ENCODE peak calls at places on chromosomes 11 and 22, in five cellular contexts. Y is activated T-helper 1 cell treated with anti-CD3 and anti-CD28 coated beads, Interleukin-12 subunit alpha, Interleukin-12 subunit beta, Interleukin-2, Interleukin-4 antibody, amounts not matched to agents 30 ng/mL and 10 ng/mL and 1 ng/mL, durations not matched to agents 14 hours and 24 hours and 36 hours; G is stimulated activated CD8-positive, alpha-beta memory T cell treated with anti-CD3 and anti-CD28 coated beads, Interleukin-7, amount 100 ng/mL, for 1 hour; T is GM12878; F is activated naive CD4-positive, alpha-beta T cell. J is an unnamed sample.

GRCh38 chr22:33542153-33542552 is 378.1 kb downstream of the LARGE1 start:
- DNase-seq in F (no peak), T (no peak), Y (no peak), G (no peak), J (no peak)

GRCh38 chr22:41825376-41825775 is 7.5 kb upstream of the SREBF2 start:
- DNase-seq in Y (no peak), T (no peak), F (no peak), G (no peak), J (no peak)

GRCh38 chr22:37355174-37355573 is 72.1 kb downstream of the ELFN2 start:
- DNase-seq in T (no peak), Y (no peak), G (no peak), F (no peak), J (no peak)

GRCh38 chr11:61554172-61554988 is 26.5 kb downstream of the SYT7 start:
- DNase-seq in Y (no peak), F (no peak), G (no peak), T (no peak), J (no peak)

GRCh38 chr22:21642584-21643448 is 714 bp downstream of the SDF2L1 start:
- DNase-seq in G (no peak), T (no peak), F (no peak), Y (peak; percentile 49), J (peak; percentile 80)

GRCh38 chr22:45604239-45604711 is 67.4 kb upstream of the ATXN10 start:
- DNase-seq in T (no peak), F (no peak), G (no peak), Y (no peak), J (no peak)

GRCh38 chr11:58576792-58577440 is 1.3 kb upstream of the LPXN start:
- DNase-seq in G (no peak), T (no peak), F (no peak), Y (no peak), J (no peak)

GRCh38 chr11:6812391-6813005 is 13.0 kb upstream of the OR6A2 start:
- DNase-seq in F (no peak), Y (peak; percentile 15), G (no peak), T (peak; percentile 11), J (no peak)

GRCh38 chr11:126105022-126105747 is 42.5 kb upstream of the CDON start:
- DNase-seq in T (no peak), G (no peak), F (no peak), Y (no peak), J (no peak)

GRCh38 chr22:47593911-47594311 is 831.5 kb downstream of the TBC1D22A start:
- DNase-seq in Y (no peak), G (no peak), T (no peak), F (no peak), J (peak; percentile 32)

GRCh38 chr11:44351898-44352498 is 42.1 kb upstream of the ALX4 start:
- DNase-seq in Y (no peak), T (no peak), F (no peak), G (no peak), J (no peak)

GRCh38 chr11:70606248-70606950 is 208.1 kb downstream of the CTTN start:
- DNase-seq in F (no peak), T (no peak), G (no peak), Y (no peak), J (no peak)

GRCh38 chr11:1854132-1854948 is 1.5 kb downstream of the LSP1 start:
- DNase-seq in G (no peak), F (no peak), Y (no peak), T (peak; percentile 33), J (no peak)

GRCh38 chr11:119207300-119207570 is 1.1 kb downstream of the CBL start:
- DNase-seq in G (no peak), T (no peak), Y (no peak), F (no peak), J (no peak)

GRCh38 chr22:33921576-33922181 is 1.4 kb upstream of the LARGE1 start:
- DNase-seq in F (no peak), T (no peak), Y (no peak), G (no peak), J (no peak)

GRCh38 chr22:49999063-49999900 is 13.3 kb downstream of the IL17REL start:
- DNase-seq in G (no peak), T (no peak), F (no peak), Y (no peak), J (no peak)

GRCh38 chr11:6657346-6657745 is 1.7 kb upstream of the DCHS1 start:
- DNase-seq in Y (no peak), F (no peak), T (no peak), G (no peak), J (no peak)

GRCh38 chr22:36938028-36938425 is 24.6 kb downstream of the CSF2RB start:
- DNase-seq in T (no peak), Y (no peak), G (no peak), F (no peak), J (no peak)

GRCh38 chr22:22410121-22410520 is 98.4 kb downstream of the ZNF280B start:
- DNase-seq in Y (no peak), T (no peak), F (no peak), G (no peak), J (no peak)

GRCh38 chr11:74773481-74773880 is 24.8 kb downstream of the RNF169 start:
- DNase-seq in Y (no peak), G (no peak), F (no peak), T (no peak), J (no peak)

GRCh38 chr22:41822289-41823057 is 10.4 kb upstream of the SREBF2 start:
- DNase-seq in G (no peak), Y (peak; percentile 23), T (peak; percentile 47), F (no peak), J (peak; percentile 67)

GRCh38 chr22:38494498-38494897 is 11.6 kb downstream of the DDX17 start:
- DNase-seq in Y (no peak), F (no peak), G (no peak), T (no peak), J (no peak)

GRCh38 chr22:50260434-50260800 is 1.1 kb downstream of the MAPK12 start:
- DNase-seq in Y (no peak), F (no peak), G (no peak), T (no peak), J (no peak)

GRCh38 chr22:44247923-44248892 is 64.5 kb downstream of the SHISAL1 start:
- DNase-seq in F (no peak), T (no peak), Y (no peak), G (no peak), J (no peak)

GRCh38 chr11:2847511-2847910 is 38.1 kb downstream of the CDKN1C start:
- DNase-seq in F (no peak), T (no peak), Y (no peak), G (no peak), J (no peak)

GRCh38 chr22:26674211-26675190 is 17.1 kb downstream of the MIAT start:
- DNase-seq in T (peak; percentile 37), F (no peak), G (no peak), Y (peak; percentile 9), J (no peak)

GRCh38 chr11:105357146-105357545 is 217.6 kb upstream of the CARD18 start:
- DNase-seq in F (no peak), Y (no peak), G (no peak), T (no peak), J (no peak)

GRCh38 chr11:103731681-103732080 is 304.8 kb upstream of the DDI1 start:
- DNase-seq in F (no peak), G (no peak), Y (no peak), T (no peak), J (no peak)

GRCh38 chr11:111301840-111302113 is 3.4 kb downstream of the POU2AF3 start:
- DNase-seq in F (no peak), G (no peak), Y (no peak), T (no peak), J (no peak)

GRCh38 chr11:135075740-135076139 is 663.7 kb upstream of the B3GAT1 start:
- DNase-seq in F (no peak), T (no peak), G (no peak), Y (peak; percentile 17), J (no peak)

GRCh38 chr11:4543561-4543960 is 1.4 kb upstream of the OR52M1 start:
- DNase-seq in Y (no peak), F (no peak), T (no peak), G (no peak), J (no peak)

GRCh38 chr11:84747871-84748270 is 879.3 kb downstream of the DLG2 start:
- DNase-seq in Y (no peak), T (no peak), F (no peak), G (no peak), J (no peak)

J was measured in natural killer cell treated with Interleukin-12 subunit alpha and Interleukin-12 subunit beta and Interleukin-15 and Interleukin-18, amount 100 ng/mL, for 72 hours.